ENCODE peak calls at places on chromosomes 7 and 10, in nine cellular contexts. Q is spleen, L is stomach, R is A549, B is tibial nerve, S is right lobe of liver, G is sigmoid colon, P is HepG2, H is suprapubic skin. M is an unnamed sample.

GRCh38 chr7:135773451-135773850 is 24.8 kb upstream of the FAM180A start:
- DNase-seq in Q (no peak), L (no peak), R (peak; percentile 14), B (no peak), S (no peak), G (no peak), P (no peak), H (no peak), M (no peak)

GRCh38 chr7:78052112-78052511 is 253.5 kb downstream of the PHTF2 start:
- DNase-seq in Q (no peak), L (no peak), R (no peak), B (no peak), S (no peak), G (no peak), P (no peak), H (no peak), M (no peak)

GRCh38 chr10:78777466-78778256 is 291.1 kb upstream of the ZMIZ1 start:
- DNase-seq in Q (no peak), L (no peak), R (no peak), B (peak; percentile 32), S (no peak), G (peak; percentile 94), P (no peak), H (no peak), M (peak; percentile 56)

GRCh38 chr10:77441541-77442175 is 195.9 kb downstream of the KCNMA1 start:
- DNase-seq in Q (no peak), L (no peak), R (no peak), B (no peak), S (no peak), G (no peak), P (no peak), H (no peak), M (no peak)

GRCh38 chr7:46059308-46060020 is 138.4 kb upstream of the IGFBP3 start:
- DNase-seq in Q (no peak), L (no peak), R (no peak), B (no peak), S (no peak), G (no peak), P (no peak), H (no peak), M (no peak)

GRCh38 chr10:1128649-1129048 is 72.5 kb downstream of the WDR37 start:
- DNase-seq in Q (no peak), L (no peak), R (no peak), B (no peak), S (no peak), G (no peak), P (no peak), H (no peak), M (no peak)

GRCh38 chr10:85612378-85612775 is 754.2 kb downstream of the GRID1 start:
- DNase-seq in Q (no peak), L (no peak), R (no peak), B (no peak), S (no peak), G (no peak), P (no peak), H (no peak), M (no peak)

GRCh38 chr10:36538945-36539586 is 586.3 kb upstream of the ANKRD30A start:
- DNase-seq in Q (no peak), L (peak; percentile 37), R (peak; percentile 73), B (no peak), S (no peak), G (no peak), P (no peak), H (no peak), M (no peak)

GRCh38 chr7:121515181-121515580 is 119.1 kb upstream of the FAM3C start:
- DNase-seq in Q (no peak), L (no peak), R (no peak), B (no peak), S (no peak), G (no peak), P (no peak), H (no peak), M (no peak)

GRCh38 chr7:121505540-121506182 is 109.6 kb upstream of the FAM3C start:
- DNase-seq in Q (no peak), L (no peak), R (peak; percentile 10), B (no peak), S (no peak), G (no peak), P (no peak), H (no peak), M (no peak)

GRCh38 chr7:121510858-121511482 is 114.9 kb upstream of the FAM3C start:
- DNase-seq in Q (no peak), L (no peak), R (no peak), B (no peak), S (no peak), G (no peak), P (no peak), H (no peak), M (no peak)

GRCh38 chr7:121513105-121513504 is 117.0 kb upstream of the FAM3C start:
- DNase-seq in Q (no peak), L (no peak), R (no peak), B (no peak), S (no peak), G (no peak), P (no peak), H (no peak), M (no peak)

GRCh38 chr7:121510302-121510701 is 114.2 kb upstream of the FAM3C start:
- DNase-seq in Q (no peak), L (no peak), R (peak; percentile 6), B (no peak), S (no peak), G (no peak), P (no peak), H (no peak), M (no peak)
- H3K9me3 ChIP-seq in Q (peaks cover 38% of the 10 kb centered on the region), L (peaks cover 3% of the 10 kb centered on the region), R (peaks cover 21% of the 10 kb centered on the region), B (no peaks in the 10 kb centered on the region), S (peaks cover 2% of the 10 kb centered on the region), G (peaks cover 21% of the 10 kb centered on the region), P (peaks cover 45% of the 10 kb centered on the region), H (peaks cover 17% of the 10 kb centered on the region), M (no peaks in the 10 kb centered on the region)

DNA sequence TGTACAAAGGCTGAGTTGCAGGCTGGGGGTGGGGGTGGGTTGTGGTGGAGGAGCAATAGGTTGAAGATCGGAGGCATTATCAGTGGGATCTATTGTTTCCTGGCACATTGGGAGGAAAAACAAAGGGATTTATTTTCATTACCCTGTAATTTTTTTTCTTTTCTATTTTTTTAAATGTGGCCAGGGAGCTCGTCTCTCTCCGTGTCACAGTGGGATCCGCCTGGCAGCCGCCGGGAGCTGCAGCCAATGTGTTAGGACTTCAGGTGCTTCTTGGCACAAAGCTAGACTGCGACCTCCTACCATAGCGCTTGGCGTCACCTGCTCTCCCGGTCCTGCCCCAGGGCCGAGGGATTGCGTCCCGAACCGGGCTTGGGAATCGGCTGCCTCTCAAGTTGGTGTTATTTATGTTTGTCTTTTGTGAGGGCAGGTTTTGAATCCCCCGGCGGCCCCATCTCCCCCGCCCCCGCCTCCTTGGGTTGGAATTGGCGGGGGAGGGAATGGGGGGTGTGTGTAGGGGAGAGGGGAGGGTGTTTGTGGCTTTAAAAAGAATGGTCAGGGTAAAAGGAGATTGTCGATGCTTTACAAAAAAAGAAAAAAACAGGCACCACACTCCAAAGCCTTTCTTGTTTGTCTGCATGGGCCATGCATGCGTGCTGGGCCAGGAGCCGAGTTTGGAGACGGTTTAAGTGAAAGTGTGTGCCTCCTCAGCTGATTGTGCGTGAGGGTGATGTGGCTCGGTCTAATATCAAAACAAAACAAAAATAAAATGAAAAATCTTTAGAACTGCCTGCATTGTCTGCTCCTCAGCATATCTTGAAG is 1.0 kb downstream of the PPP1R9A start:
- DNase-seq in Q (peak; percentile 72), L (peak; percentile 44), R (peak; percentile 57), B (no peak), S (no peak), G (peak; percentile 72), P (peak; percentile 54), H (peak; percentile 59), M (peak; percentile 52)
- TF ChIP-seq POLR2A in Q (no peak), L (no peak), R (no peak), B (no peak), S (no peak), G (no peak), P (peak; percentile 79), H (no peak), M (no peak)

GRCh38 chr7:18496336-18496700 is 769 bp downstream of the HDAC9 start:
- DNase-seq in Q (no peak), L (no peak), R (no peak), B (no peak), S (no peak), G (no peak), P (no peak), H (no peak), M (no peak)

GRCh38 chr7:18497800-18498199 is 2.3 kb downstream of the HDAC9 start:
- DNase-seq in Q (no peak), L (no peak), R (no peak), B (no peak), S (no peak), G (no peak), P (no peak), H (no peak), M (no peak)

GRCh38 chr7:18499407-18500197 is 4.1 kb downstream of the HDAC9 start:
- DNase-seq in Q (no peak), L (peak; percentile 64), R (no peak), B (no peak), S (peak; percentile 46), G (no peak), P (no peak), H (no peak), M (no peak)

GRCh38 chr7:18497082-18497481 is 1.5 kb downstream of the HDAC9 start:
- DNase-seq in Q (no peak), L (no peak), R (no peak), B (no peak), S (no peak), G (no peak), P (no peak), H (no peak), M (no peak)

GRCh38 chr7:18498327-18498726 is 2.8 kb downstream of the HDAC9 start:
- DNase-seq in Q (no peak), L (no peak), R (no peak), B (no peak), S (no peak), G (no peak), P (no peak), H (no peak), M (no peak)
- TF ChIP-seq CTCF in Q (no peak), L (no peak), R (no peak), B (no peak), S (no peak), G (no peak), P (no peak), H (no peak), M (no peak)

GRCh38 chr10:130727766-130728490 is 583.6 kb downstream of the TCERG1L start:
- DNase-seq in Q (peak; percentile 59), L (no peak), R (no peak), B (no peak), S (no peak), G (no peak), P (no peak), H (no peak), M (no peak)

GRCh38 chr10:130725474-130725970 is 586.0 kb downstream of the TCERG1L start:
- DNase-seq in Q (peak; percentile 30), L (no peak), R (no peak), B (no peak), S (no peak), G (no peak), P (no peak), H (no peak), M (no peak)

GRCh38 chr10:130728531-130729215 is 582.8 kb downstream of the TCERG1L start:
- DNase-seq in Q (peak; percentile 51), L (no peak), R (no peak), B (no peak), S (no peak), G (peak; percentile 47), P (no peak), H (no peak), M (no peak)

GRCh38 chr10:130729876-130730275 is 581.6 kb downstream of the TCERG1L start:
- DNase-seq in Q (peak; percentile 25), L (no peak), R (no peak), B (no peak), S (no peak), G (peak; percentile 33), P (no peak), H (no peak), M (no peak)

DNA sequence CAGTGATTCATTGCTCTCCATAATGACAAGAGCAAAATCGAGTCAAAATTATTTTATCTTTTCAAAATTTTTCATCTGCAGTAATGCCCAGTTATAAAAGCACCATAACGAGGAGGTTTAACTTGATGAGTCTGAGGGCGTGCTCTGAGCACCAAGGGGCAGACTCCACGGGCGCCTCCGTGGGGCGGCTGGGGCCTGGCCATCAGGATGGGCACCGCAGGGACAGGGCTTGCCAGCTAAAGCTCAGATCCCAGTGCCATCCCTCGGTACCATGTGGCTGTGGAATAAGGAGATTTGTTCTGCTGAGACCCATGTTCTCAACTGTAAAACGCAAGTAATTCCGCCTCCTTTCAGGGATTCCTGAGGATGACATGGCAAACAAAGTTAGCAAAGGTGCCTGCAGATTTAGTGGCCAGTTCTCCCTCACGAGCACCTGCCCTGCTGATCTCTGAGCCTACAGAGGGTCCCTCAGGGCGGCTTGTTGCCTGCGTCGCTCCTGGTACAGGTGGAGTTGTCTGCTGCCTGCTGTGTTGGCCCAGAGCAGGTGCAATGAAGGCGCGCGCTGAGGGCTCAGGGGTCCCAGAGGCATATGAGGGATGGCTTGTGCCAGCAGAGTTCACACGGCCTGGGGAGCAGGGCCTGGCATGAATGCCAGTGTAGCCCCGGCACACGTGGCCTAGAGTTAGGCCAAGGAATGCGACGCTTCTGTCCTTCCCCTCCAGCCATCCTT is 584.4 kb downstream of the TCERG1L start:
- DNase-seq in Q (peak; percentile 66), L (no peak), R (no peak), B (no peak), S (no peak), G (no peak), P (no peak), H (no peak), M (no peak)
- H3K9me3 ChIP-seq in Q (no peaks in the 10 kb centered on the region), L (no peaks in the 10 kb centered on the region), R (no peaks in the 10 kb centered on the region), B (no peaks in the 10 kb centered on the region), S (no peaks in the 10 kb centered on the region), G (no peaks in the 10 kb centered on the region), P (no peaks in the 10 kb centered on the region), H (no peaks in the 10 kb centered on the region), M (no peaks in the 10 kb centered on the region)

M was measured in ovary.